ENCODE peak calls at places on chromosomes 13 and 19, in four cellular contexts. X is Calu3, K is GM10248, O is coronary artery. S is an unnamed sample.
A peak's percentile ranks its signal among the peaks of the same experiment; 100 is the strongest.

GRCh38 chr19:47729468-47729798 is 15.9 kb upstream of the NOP53 start:
- DNase-seq in X (peak; percentile 92), K (no peak), O (peak; percentile 93), S (no peak)

GRCh38 chr19:48489608-48490216 is 20.5 kb downstream of the CYTH2 start:
- DNase-seq in X (peak; percentile 96), K (peak; percentile 85), O (no peak), S (peak; percentile 81)

GRCh38 chr13:64130600-64130999 is 2715.0 kb upstream of the PCDH20 start:
- DNase-seq in X (no peak), K (no peak), O (peak; percentile 49), S (no peak)

GRCh38 chr13:103883698-103884097 is 817.5 kb upstream of the SLC10A2 start:
- DNase-seq in X (no peak), K (no peak), O (no peak), S (no peak)

GRCh38 chr19:6271251-6271650 is 8.5 kb downstream of the MLLT1 start:
- DNase-seq in X (no peak), K (no peak), O (no peak), S (no peak)

GRCh38 chr19:13875824-13876223 is 1.1 kb upstream of the NANOS3 start:
- DNase-seq in X (no peak), K (no peak), O (no peak), S (no peak)

GRCh38 chr19:54041969-54042606 is 21.6 kb downstream of the VSTM1 start:
- DNase-seq in X (no peak), K (no peak), O (no peak), S (no peak)

GRCh38 chr19:35363001-35363590 is 4.8 kb downstream of the FFAR3 start:
- DNase-seq in X (no peak), K (no peak), O (no peak), S (no peak)

GRCh38 chr13:25872871-25873607 is 178.8 kb downstream of the SHISA2 start:
- DNase-seq in X (no peak), K (no peak), O (no peak), S (no peak)

GRCh38 chr19:53999694-54000093 is 8.3 kb downstream of the CACNG6 start:
- DNase-seq in X (no peak), K (no peak), O (no peak), S (no peak)

GRCh38 chr19:16613841-16614240 is 14.2 kb downstream of the MED26 start:
- DNase-seq in X (no peak), K (no peak), O (no peak), S (no peak)
- TF ChIP-seq CTCF in X (no peak), K (no peak), O (no peak), S (no peak)

GRCh38 chr13:110124201-110124600 is 182.8 kb downstream of the COL4A1 start:
- DNase-seq in X (no peak), K (no peak), O (no peak), S (no peak)

GRCh38 chr13:110125613-110126272 is 181.2 kb downstream of the COL4A1 start:
- DNase-seq in X (no peak), K (no peak), O (no peak), S (no peak)

GRCh38 chr13:110121312-110122083 is 185.5 kb downstream of the COL4A1 start:
- DNase-seq in X (no peak), K (no peak), O (no peak), S (no peak)

GRCh38 chr13:110125157-110125556 is 181.8 kb downstream of the COL4A1 start:
- DNase-seq in X (no peak), K (no peak), O (peak; percentile 68), S (no peak)

DNA sequence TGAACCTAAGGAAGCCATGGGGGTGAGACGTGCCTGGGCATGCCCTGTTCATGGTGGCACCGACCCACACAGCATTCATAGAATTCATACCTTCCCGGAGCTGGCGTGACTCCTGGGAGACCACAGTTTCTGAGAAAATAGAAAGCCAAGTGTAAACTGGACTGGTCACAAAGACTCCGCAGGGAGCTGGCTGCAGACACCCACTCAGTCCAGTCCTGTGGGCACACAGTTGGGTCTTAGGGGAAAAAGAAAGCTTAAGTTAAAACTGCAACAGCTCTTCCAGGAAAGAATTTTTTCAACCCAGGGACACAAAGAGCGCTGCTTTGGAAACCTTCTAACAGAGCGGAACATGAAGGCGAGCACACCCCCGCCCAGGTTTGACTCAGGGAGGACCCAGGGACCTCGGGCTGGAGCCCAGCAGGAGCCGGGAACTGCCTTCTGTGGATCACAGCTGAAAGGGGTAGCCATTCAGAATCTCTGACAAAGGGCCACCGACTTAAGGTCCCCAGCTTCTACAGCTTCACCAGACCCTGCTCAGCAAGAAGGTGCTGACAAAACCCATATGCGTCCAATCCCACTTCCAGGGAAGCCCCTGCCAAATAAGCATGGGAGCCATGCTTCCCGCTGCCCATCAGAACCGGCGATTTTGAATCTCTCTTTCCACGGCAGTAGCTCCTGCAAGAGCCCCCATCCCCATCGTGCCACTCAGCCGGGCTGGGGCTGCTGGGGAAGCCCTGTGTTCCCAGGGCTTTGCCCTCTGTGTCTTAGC is 183.7 kb downstream of the COL4A1 start:
- DNase-seq in X (no peak), K (no peak), O (no peak), S (no peak)
- TF ChIP-seq CTCF in X (no peak), K (no peak), O (no peak), S (no peak)

DNA sequence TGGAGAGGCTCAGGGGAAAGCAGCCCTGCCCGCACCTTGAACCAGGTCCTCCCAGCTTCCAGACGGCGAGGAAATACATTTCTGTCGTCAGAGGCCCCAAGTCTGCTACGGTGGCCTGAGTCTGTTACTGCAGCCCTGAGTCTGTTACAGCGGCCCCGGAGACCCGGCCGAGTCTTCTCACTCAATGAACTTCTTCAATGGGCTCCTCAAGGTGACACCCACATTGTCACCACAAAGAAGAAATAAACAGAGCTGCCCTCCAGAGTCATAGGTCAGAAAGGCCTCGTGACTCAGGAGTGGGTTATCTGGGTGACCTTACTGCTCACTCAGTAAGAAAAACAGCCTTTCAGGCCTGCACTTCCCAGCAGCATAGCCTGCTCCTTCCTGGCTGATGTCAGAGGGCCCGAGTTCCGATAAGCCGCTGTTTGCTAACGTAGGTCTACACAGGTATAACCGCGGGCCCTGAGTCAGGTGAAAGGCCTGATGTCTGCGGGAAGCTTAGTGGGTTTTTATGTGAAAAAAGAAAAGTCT is 66.9 kb upstream of the TM9SF2 start:
- DNase-seq in X (no peak), K (no peak), O (no peak), S (no peak)
- TF ChIP-seq CTCF in X (no peak), K (peak; percentile 7), O (no peak), S (peak; percentile 33)

DNA sequence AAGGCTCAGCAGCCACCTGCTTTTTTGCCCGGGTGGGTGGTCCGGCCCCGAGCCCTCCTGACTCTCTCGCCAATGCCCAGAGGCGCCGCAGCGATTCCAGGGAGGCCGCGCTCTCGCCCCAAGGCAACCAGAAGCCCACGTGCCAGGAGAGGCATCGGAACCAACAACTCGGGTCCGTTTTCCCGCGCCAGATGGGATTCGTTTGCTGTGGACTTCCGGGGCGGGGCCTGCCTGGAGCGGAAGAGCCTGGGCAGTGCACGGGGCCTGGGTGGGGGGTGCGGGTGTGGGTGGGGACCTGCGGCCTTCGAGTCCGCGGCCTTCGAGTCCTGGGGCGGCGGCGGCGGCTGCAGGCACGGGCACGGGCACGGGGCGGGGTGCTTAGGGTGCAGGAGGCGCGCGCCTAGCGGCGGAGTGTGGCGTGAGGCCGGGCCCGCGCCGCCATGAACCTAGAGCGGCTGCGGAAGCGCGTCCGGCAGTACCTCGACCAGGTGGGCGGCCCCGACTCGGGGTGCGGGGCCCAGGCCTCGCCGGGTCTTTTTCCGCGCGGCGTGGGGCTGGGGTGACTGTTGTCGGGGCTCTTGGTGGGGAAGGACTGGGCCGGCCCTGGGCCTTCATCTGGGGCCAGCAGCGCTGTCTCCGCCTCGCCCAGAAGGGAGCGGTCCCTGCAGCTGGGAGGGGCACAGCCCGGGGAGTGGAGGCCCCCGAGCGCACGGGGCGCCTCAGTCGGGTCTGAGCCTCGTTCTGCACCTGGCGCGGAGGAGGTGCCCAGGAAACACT is at the start of gene CDC16:
- DNase-seq in X (peak; percentile 74), K (peak; percentile 94), O (peak; percentile 92), S (peak; percentile 76)
- TF ChIP-seq CTCF in X (no peak), K (no peak), O (no peak), S (peak; percentile 26)

GRCh38 chr13:24627090-24627714 is 53.0 kb upstream of the ATP12A start:
- DNase-seq in X (no peak), K (no peak), O (no peak), S (peak; percentile 66)
- TF ChIP-seq CTCF in X (no peak), K (no peak), O (no peak), S (peak; percentile 89)

GRCh38 chr19:49862411-49863253 is 4.7 kb downstream of the PNKP start:
- DNase-seq in X (peak; percentile 25), K (no peak), O (no peak), S (no peak)
- TF ChIP-seq CTCF in X (no peak), K (peak; percentile 6), O (no peak), S (peak; percentile 31)

GRCh38 chr13:79547211-79547610 is 66.3 kb downstream of the NDFIP2 start:
- DNase-seq in X (no peak), K (no peak), O (no peak), S (no peak)

GRCh38 chr13:79547821-79548220 is 66.9 kb downstream of the NDFIP2 start:
- DNase-seq in X (no peak), K (no peak), O (no peak), S (no peak)

GRCh38 chr13:79543883-79544282 is 62.9 kb downstream of the NDFIP2 start:
- DNase-seq in X (no peak), K (no peak), O (no peak), S (no peak)

GRCh38 chr13:79549355-79550106 is 68.6 kb downstream of the NDFIP2 start:
- DNase-seq in X (no peak), K (no peak), O (no peak), S (no peak)

DNA sequence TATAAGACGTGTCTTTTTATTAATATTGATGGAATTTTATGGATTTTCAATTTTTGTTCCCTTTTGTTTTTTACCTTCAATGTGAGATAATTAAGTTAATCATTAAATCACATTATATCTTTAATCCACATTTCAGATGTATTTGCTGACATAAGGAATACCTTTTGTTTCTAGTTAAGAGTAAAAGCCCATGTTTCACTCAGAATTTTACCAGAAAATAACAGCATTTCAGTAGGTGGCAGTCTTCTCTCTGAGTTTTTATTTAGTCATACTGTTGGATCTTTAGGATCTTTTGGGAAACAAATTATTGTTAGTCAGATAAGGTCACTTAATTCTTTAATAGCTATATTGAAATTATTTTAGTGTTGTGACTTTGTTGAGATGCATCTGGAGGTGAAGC is 67.9 kb downstream of the NDFIP2 start:
- DNase-seq in X (no peak), K (no peak), O (no peak), S (no peak)
- TF ChIP-seq CTCF in X (no peak), K (no peak), O (no peak), S (peak; percentile 47)

GRCh38 chr13:46996316-46996715 is 99.5 kb upstream of the HTR2A start:
- DNase-seq in X (no peak), K (no peak), O (no peak), S (no peak)

GRCh38 chr13:46995874-46996273 is 99.0 kb upstream of the HTR2A start:
- DNase-seq in X (no peak), K (peak; percentile 37), O (no peak), S (no peak)

GRCh38 chr13:46994492-46994891 is 97.6 kb upstream of the HTR2A start:
- DNase-seq in X (no peak), K (no peak), O (no peak), S (no peak)

GRCh38 chr13:46992383-46992952 is 95.6 kb upstream of the HTR2A start:
- DNase-seq in X (peak; percentile 8), K (no peak), O (no peak), S (no peak)
- TF ChIP-seq CTCF in X (peak; percentile 25), K (peak; percentile 21), O (no peak), S (peak; percentile 40)

S was measured in progenitor cell of endocrine pancreas.